ENCODE peak calls at places on chromosomes 3 and 15, in eight cellular contexts. L is heart left ventricle; O is keratinocyte; D is fibroblast of mammary gland; W is CD4-positive, alpha-beta T cell; G is Peyer's patch; E is progenitor cell of endocrine pancreas; X is thoracic aorta. M is an unnamed sample.

GRCh38 chr15:32898991-32899613 is 181.3 kb downstream of the GREM1 start:
- DNase-seq in L (no peak), O (no peak), D (no peak), W (no peak), G (no peak), E (no peak), X (no peak), M (peak)

GRCh38 chr3:133125171-133125570 is 87.0 kb downstream of the TMEM108 start:
- DNase-seq in L (no peak), O (no peak), D (no peak), W (no peak), G (no peak), E (no peak), X (no peak), M (no peak)

GRCh38 chr3:45688194-45688881 is 858 bp upstream of the SACM1L start:
- DNase-seq in L (no peak), O (peak), D (no peak), W (no peak), G (peak), E (peak), X (no peak), M (peak)

GRCh38 chr3:181948286-181948685 is 236.6 kb downstream of the SOX2 start:
- DNase-seq in L (no peak), O (no peak), D (no peak), W (no peak), G (no peak), E (no peak), X (no peak), M (no peak)

GRCh38 chr15:48433226-48433886 is 102.1 kb downstream of the DUT start:
- DNase-seq in L (no peak), O (no peak), D (peak), W (no peak), G (no peak), E (no peak), X (no peak), M (no peak)

GRCh38 chr15:77060560-77060959 is 10.3 kb downstream of the TSPAN3 start:
- DNase-seq in L (no peak), O (no peak), D (peak), W (no peak), G (no peak), E (no peak), X (no peak), M (no peak)

GRCh38 chr3:71629289-71630252 is 46.0 kb upstream of the FOXP1 start:
- DNase-seq in L (no peak), O (no peak), D (peak), W (no peak), G (no peak), E (no peak), X (no peak), M (no peak)

GRCh38 chr3:146851665-146852064 is 246.5 kb upstream of the PLSCR5 start:
- DNase-seq in L (no peak), O (no peak), D (no peak), W (no peak), G (no peak), E (no peak), X (no peak), M (no peak)

GRCh38 chr3:52095990-52096775 is 39.8 kb upstream of the DUSP7 start:
- DNase-seq in L (peak), O (no peak), D (no peak), W (no peak), G (no peak), E (no peak), X (no peak), M (no peak)

GRCh38 chr3:145952541-145952940 is 208.4 kb downstream of the PLOD2 start:
- DNase-seq in L (no peak), O (peak), D (peak), W (no peak), G (no peak), E (no peak), X (no peak), M (no peak)

GRCh38 chr3:107927361-107928083 is 163.3 kb downstream of the CD47 start:
- DNase-seq in L (peak), O (peak), D (peak), W (peak), G (peak), E (peak), X (no peak), M (peak)

GRCh38 chr3:186217820-186218164 is 108.9 kb upstream of the ETV5 start:
- DNase-seq in L (no peak), O (no peak), D (no peak), W (no peak), G (no peak), E (no peak), X (no peak), M (no peak)

GRCh38 chr3:4814302-4814903 is 164.8 kb upstream of the BHLHE40 start:
- DNase-seq in L (peak), O (no peak), D (peak), W (no peak), G (no peak), E (no peak), X (no peak), M (no peak)

GRCh38 chr15:59309405-59309804 is 63.3 kb downstream of the MYO1E start:
- DNase-seq in L (no peak), O (no peak), D (no peak), W (no peak), G (no peak), E (no peak), X (no peak), M (no peak)

GRCh38 chr3:88019024-88019423 is 39.8 kb downstream of the CGGBP1 start:
- DNase-seq in L (no peak), O (no peak), D (no peak), W (no peak), G (no peak), E (no peak), X (no peak), M (no peak)

GRCh38 chr3:48898383-48899234 is at the start of gene SLC25A20:
- DNase-seq in L (peak), O (peak), D (peak), W (peak), G (peak), E (peak), X (peak), M (peak)

DNA sequence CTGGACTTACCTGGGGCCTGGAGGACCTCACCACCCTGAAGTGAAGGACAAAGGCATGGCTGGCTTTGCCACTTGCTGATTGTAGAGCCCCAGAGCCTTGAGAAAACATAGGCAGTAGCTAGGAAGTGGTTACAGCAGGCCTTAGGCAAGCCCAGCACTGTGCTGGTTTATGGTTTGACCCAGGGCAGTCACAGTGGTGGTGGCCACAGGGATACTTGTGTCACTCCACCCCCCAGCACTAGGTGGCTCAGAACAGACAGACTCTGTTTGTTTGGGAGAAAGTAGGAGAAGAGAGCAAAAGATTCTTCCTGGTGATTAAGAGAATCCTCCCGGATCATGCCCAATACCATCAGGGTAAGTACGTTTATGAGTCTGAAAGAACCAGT is 13.2 kb upstream of the COL8A1 start:
- DNase-seq in L (no peak), O (no peak), D (no peak), W (no peak), G (no peak), E (no peak), X (no peak), M (no peak)
- TF ChIP-seq CTCF in L (no peak), O (no peak), D (no peak), W (no peak), G (no peak), E (no peak), X (no peak), M (no peak)

GRCh38 chr15:80328496-80328895 is 75.7 kb upstream of the ARNT2 start:
- DNase-seq in L (no peak), O (no peak), D (no peak), W (no peak), G (no peak), E (no peak), X (no peak), M (no peak)

GRCh38 chr15:80325206-80325605 is 73.2 kb upstream of the CTXND1 start:
- DNase-seq in L (no peak), O (no peak), D (no peak), W (no peak), G (no peak), E (no peak), X (no peak), M (no peak)

GRCh38 chr15:80317389-80318169 is 65.6 kb upstream of the CTXND1 start:
- DNase-seq in L (no peak), O (no peak), D (peak), W (no peak), G (no peak), E (no peak), X (no peak), M (no peak)

DNA sequence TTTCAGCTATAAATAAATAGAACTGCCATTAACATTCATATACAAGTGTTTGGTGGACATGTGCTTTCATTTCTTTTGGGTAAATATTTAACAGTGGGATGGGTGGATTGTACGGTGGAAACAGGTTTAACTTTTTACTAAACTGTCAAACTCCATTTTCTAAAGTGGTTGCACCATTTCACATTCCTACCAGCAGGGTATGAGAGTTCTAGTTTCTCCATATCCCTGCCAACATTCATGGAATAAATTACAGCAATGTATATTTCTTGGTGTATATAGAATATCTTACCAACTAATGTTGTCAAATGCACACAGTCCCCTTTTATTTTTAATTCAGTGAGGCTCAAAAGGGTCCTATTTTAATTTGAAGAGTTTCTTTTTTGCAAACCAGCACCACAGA is 71.3 kb upstream of the CTXND1 start:
- DNase-seq in L (no peak), O (no peak), D (no peak), W (no peak), G (no peak), E (no peak), X (no peak), M (no peak)
- TF ChIP-seq CTCF in L (no peak), O (no peak), D (peak), W (no peak), G (no peak), E (peak), X (no peak), M (no peak)

GRCh38 chr15:78418681-78419080 is 19.3 kb upstream of the IREB2 start:
- DNase-seq in L (no peak), O (no peak), D (no peak), W (no peak), G (no peak), E (no peak), X (no peak), M (no peak)

GRCh38 chr15:78414608-78415250 is 23.3 kb upstream of the IREB2 start:
- DNase-seq in L (no peak), O (no peak), D (no peak), W (no peak), G (no peak), E (no peak), X (no peak), M (no peak)

GRCh38 chr15:78418239-78418638 is 19.8 kb upstream of the IREB2 start:
- DNase-seq in L (no peak), O (no peak), D (no peak), W (no peak), G (no peak), E (no peak), X (no peak), M (no peak)

GRCh38 chr15:78419331-78419730 is 18.7 kb upstream of the IREB2 start:
- DNase-seq in L (no peak), O (no peak), D (no peak), W (no peak), G (no peak), E (no peak), X (no peak), M (no peak)

GRCh38 chr15:78415284-78415683 is 22.7 kb upstream of the IREB2 start:
- DNase-seq in L (no peak), O (no peak), D (peak), W (no peak), G (no peak), E (no peak), X (no peak), M (no peak)
- TF ChIP-seq CTCF in L (no peak), O (no peak), D (peak), W (no peak), G (peak), E (peak), X (no peak), M (no peak)

GRCh38 chr15:64925335-64926330 is 13.9 kb downstream of the ANKDD1A start:
- DNase-seq in L (no peak), O (no peak), D (no peak), W (no peak), G (no peak), E (no peak), X (no peak), M (no peak)
- TF ChIP-seq CTCF in L (no peak), O (no peak), D (no peak), W (no peak), G (no peak), E (no peak), X (no peak), M (no peak)

GRCh38 chr3:53160660-53161344 is at the start of gene PRKCD:
- DNase-seq in L (peak), O (no peak), D (peak), W (peak), G (peak), E (peak), X (peak), M (peak)
- TF ChIP-seq CTCF in L (no peak), O (no peak), D (peak), W (peak), G (peak), E (peak), X (peak), M (no peak)

GRCh38 chr15:57743424-57743823 is 36.9 kb downstream of the POLR2M start:
- DNase-seq in L (no peak), O (no peak), D (peak), W (no peak), G (no peak), E (no peak), X (no peak), M (no peak)
- TF ChIP-seq CTCF in L (no peak), O (peak), D (no peak), W (no peak), G (no peak), E (no peak), X (no peak), M (no peak)

M was measured in activated B cell treated with CpG ODN at 0.5 μM for 24 hours.